ENCODE peak calls at places on chromosomes 5 and 9, in five cellular contexts. I is HepG2, P is K562, X is H1, J is GM12878. B is an unnamed sample.

GRCh38 chr9:112061152-112061740 is 113.9 kb downstream of the SUSD1 start:
- DNase-seq in I (peak), P (peak), X (no peak), J (peak), B (peak)

GRCh38 chr9:136403915-136404800 is 4.2 kb upstream of the SNAPC4 start:
- DNase-seq in I (no peak), P (no peak), X (no peak), J (peak), B (no peak)

GRCh38 chr9:89791754-89792153 is 186.9 kb downstream of the GADD45G start:
- DNase-seq in I (no peak), P (no peak), X (no peak), J (no peak), B (no peak)

GRCh38 chr5:167730121-167730520 is 561.3 kb upstream of the WWC1 start:
- DNase-seq in I (no peak), P (no peak), X (no peak), J (no peak), B (no peak)

GRCh38 chr5:78569441-78569840 is 79.1 kb downstream of the LHFPL2 start:
- DNase-seq in I (no peak), P (peak), X (no peak), J (no peak), B (no peak)

GRCh38 chr5:71996789-71997188 is 110.5 kb upstream of the MAP1B start:
- DNase-seq in I (no peak), P (no peak), X (no peak), J (no peak), B (no peak)

GRCh38 chr5:171438753-171439152 is 19.3 kb downstream of the FGF18 start:
- DNase-seq in I (no peak), P (no peak), X (no peak), J (no peak), B (no peak)

GRCh38 chr5:163571755-163572154 is 66.3 kb downstream of the MAT2B start:
- DNase-seq in I (no peak), P (no peak), X (no peak), J (no peak), B (no peak)

GRCh38 chr9:116721411-116721810 is 34.3 kb downstream of the TRIM32 start:
- DNase-seq in I (no peak), P (no peak), X (no peak), J (no peak), B (no peak)

GRCh38 chr9:129140397-129141065 is 29.3 kb downstream of the PTPA start:
- DNase-seq in I (peak), P (peak), X (peak), J (no peak), B (no peak)

GRCh38 chr5:167633931-167634341 is 657.5 kb upstream of the WWC1 start:
- DNase-seq in I (no peak), P (no peak), X (no peak), J (no peak), B (no peak)

GRCh38 chr5:35345222-35345621 is 114.9 kb upstream of the PRLR start:
- DNase-seq in I (peak), P (no peak), X (no peak), J (no peak), B (no peak)

GRCh38 chr5:122102825-122103224 is 24.8 kb upstream of the LOX start:
- DNase-seq in I (no peak), P (no peak), X (no peak), J (no peak), B (no peak)

GRCh38 chr5:116482394-116482793 is 92.2 kb downstream of the SEMA6A start:
- DNase-seq in I (no peak), P (no peak), X (no peak), J (no peak), B (no peak)

GRCh38 chr5:5385326-5385725 is 37.2 kb upstream of the ICE1 start:
- DNase-seq in I (no peak), P (no peak), X (no peak), J (no peak), B (no peak)

GRCh38 chr9:132647355-132647754 is 22.4 kb downstream of the DDX31 start:
- DNase-seq in I (no peak), P (no peak), X (no peak), J (no peak), B (no peak)

GRCh38 chr5:170630711-170631141 is 126.9 kb downstream of the KCNIP1 start:
- DNase-seq in I (no peak), P (peak), X (no peak), J (no peak), B (no peak)

GRCh38 chr9:89648247-89649000 is 43.6 kb downstream of the GADD45G start:
- DNase-seq in I (peak), P (no peak), X (no peak), J (no peak), B (no peak)

GRCh38 chr9:1210954-1211353 is 160.8 kb downstream of the DMRT2 start:
- DNase-seq in I (no peak), P (no peak), X (no peak), J (no peak), B (no peak)

GRCh38 chr9:130172858-130173461 is 756 bp downstream of the NCS1 start:
- DNase-seq in I (no peak), P (no peak), X (no peak), J (no peak), B (no peak)

GRCh38 chr5:179766021-179766725 is 27.6 kb upstream of the LTC4S start:
- DNase-seq in I (no peak), P (peak), X (no peak), J (no peak), B (no peak)

GRCh38 chr9:98226968-98227367 is 28.5 kb downstream of the TBC1D2 start:
- DNase-seq in I (no peak), P (no peak), X (no peak), J (no peak), B (no peak)

GRCh38 chr5:176637556-176637955 is 7.1 kb downstream of the EIF4E1B start:
- DNase-seq in I (no peak), P (no peak), X (no peak), J (no peak), B (no peak)

GRCh38 chr9:137306546-137307254 is 4.6 kb upstream of the NRARP start:
- DNase-seq in I (no peak), P (no peak), X (no peak), J (no peak), B (no peak)

GRCh38 chr5:132209131-132209530 is 18.5 kb downstream of the P4HA2 start:
- DNase-seq in I (no peak), P (no peak), X (no peak), J (no peak), B (no peak)

GRCh38 chr5:82497242-82497641 is 219.1 kb upstream of the RPS23 start:
- DNase-seq in I (no peak), P (no peak), X (no peak), J (no peak), B (no peak)

GRCh38 chr9:90864779-90865178 is 63.2 kb downstream of the SYK start:
- DNase-seq in I (no peak), P (no peak), X (no peak), J (no peak), B (no peak)

GRCh38 chr9:132645306-132645705 is 24.5 kb downstream of the DDX31 start:
- DNase-seq in I (no peak), P (no peak), X (no peak), J (no peak), B (no peak)

GRCh38 chr5:113221294-113222176 is 213.3 kb downstream of the TSSK1B start:
- DNase-seq in I (no peak), P (no peak), X (peak), J (no peak), B (no peak)

GRCh38 chr5:96279796-96280542 is 153.1 kb downstream of the PCSK1 start:
- DNase-seq in I (peak), P (no peak), X (no peak), J (peak), B (no peak)

GRCh38 chr5:14715481-14715880 is 51.0 kb downstream of the OTULIN start:
- DNase-seq in I (no peak), P (no peak), X (no peak), J (no peak), B (no peak)

GRCh38 chr5:62138607-62139006 is 167.4 kb upstream of the KIF2A start:
- DNase-seq in I (no peak), P (no peak), X (peak), J (no peak), B (no peak)

GRCh38 chr9:83633676-83634075 is 10.7 kb downstream of the IDNK start:
- DNase-seq in I (no peak), P (no peak), X (no peak), J (no peak), B (no peak)

GRCh38 chr9:126952180-126952960 is 37.8 kb downstream of the RALGPS1 start:
- DNase-seq in I (no peak), P (no peak), X (no peak), J (no peak), B (no peak)
- TF ChIP-seq SIN3A in I (no peak), P (no peak), X (no peak), J (no peak), B (no peak)

GRCh38 chr9:12921621-12922020 is 146.8 kb downstream of the LURAP1L start:
- DNase-seq in I (no peak), P (no peak), X (no peak), J (no peak), B (no peak)

GRCh38 chr9:12922209-12922914 is 147.5 kb downstream of the LURAP1L start:
- DNase-seq in I (no peak), P (no peak), X (no peak), J (no peak), B (no peak)

GRCh38 chr9:12923472-12924009 is 148.7 kb downstream of the LURAP1L start:
- DNase-seq in I (no peak), P (no peak), X (no peak), J (no peak), B (no peak)
- TF ChIP-seq YY1 in I (no peak), P (no peak), X (no peak), J (no peak), B (no peak)

DNA sequence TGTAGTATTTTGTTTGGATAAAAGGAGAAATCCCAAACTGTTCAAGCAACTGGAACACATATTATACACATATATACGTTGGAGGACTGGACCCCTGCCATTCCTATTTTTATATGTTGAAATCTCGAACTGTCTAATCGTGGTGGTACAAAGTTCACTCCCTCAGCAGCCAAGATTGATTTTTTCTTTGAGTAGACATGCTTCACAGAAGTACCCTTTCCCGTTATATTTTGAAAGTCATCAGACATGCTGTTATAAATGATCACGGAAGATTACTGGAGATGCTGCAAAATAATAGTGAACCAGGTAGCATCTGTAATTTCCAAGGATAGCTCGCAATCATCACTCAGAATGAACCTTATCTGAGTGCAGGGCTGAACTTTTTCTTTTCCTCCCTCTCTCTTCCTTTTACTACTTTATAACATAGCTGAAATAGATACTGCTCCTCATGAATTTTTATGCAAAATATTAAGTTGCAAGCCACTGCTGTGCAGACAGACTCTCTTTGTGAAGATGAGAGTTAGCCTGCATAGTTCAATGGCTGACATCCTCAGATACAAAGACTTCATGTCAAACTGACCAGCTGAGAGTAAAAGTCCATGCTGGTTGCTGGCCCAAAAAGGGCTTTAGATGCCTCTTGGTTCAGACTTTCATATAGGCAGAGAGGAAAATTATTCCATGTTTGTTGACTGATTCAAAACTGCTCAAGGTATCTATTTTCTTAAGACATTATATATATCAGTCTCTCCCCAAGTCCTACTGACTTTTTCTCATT is 451.9 kb downstream of the TMEM38B start:
- DNase-seq in I (no peak), P (no peak), X (no peak), J (no peak), B (no peak)
- TF ChIP-seq ZNF274 in I (no peak), P (no peak), X (no peak), J (no peak), B (no peak)

GRCh38 chr5:23483090-23483489 is 24.3 kb upstream of the PRDM9 start:
- DNase-seq in I (no peak), P (no peak), X (no peak), J (no peak), B (no peak)

GRCh38 chr5:23484094-23484493 is 23.3 kb upstream of the PRDM9 start:
- DNase-seq in I (no peak), P (no peak), X (no peak), J (no peak), B (no peak)

DNA sequence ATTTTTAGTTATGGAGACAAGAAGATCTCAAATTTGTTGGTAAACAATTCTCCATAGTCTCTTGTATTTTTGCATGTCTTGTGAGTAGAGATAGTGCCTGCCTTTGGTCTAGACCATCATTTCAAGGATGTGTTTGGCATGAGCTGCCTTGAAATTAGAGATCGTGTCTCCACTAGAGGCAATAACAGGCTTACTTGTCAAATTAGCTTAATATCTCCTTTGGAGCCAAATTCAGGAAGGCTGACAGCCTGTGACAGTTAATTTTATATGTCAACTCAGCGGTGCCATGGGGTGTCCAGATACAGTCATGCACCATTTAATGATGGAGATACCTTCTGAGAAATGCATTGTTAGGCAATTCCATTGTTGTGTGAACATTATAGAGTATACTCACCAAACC is 24.8 kb upstream of the PRDM9 start:
- DNase-seq in I (no peak), P (no peak), X (no peak), J (no peak), B (no peak)
- TF ChIP-seq SIN3A in I (no peak), P (no peak), X (no peak), J (no peak), B (no peak)

GRCh38 chr5:2748841-2749513 is 2.5 kb downstream of the IRX2 start:
- DNase-seq in I (no peak), P (no peak), X (no peak), J (no peak), B (no peak)
- TF ChIP-seq YY1 in I (no peak), P (no peak), X (no peak), J (no peak), B (no peak)

GRCh38 chr9:21317956-21318923 is 13.1 kb upstream of the IFNA5 start:
- DNase-seq in I (peak), P (no peak), X (no peak), J (no peak), B (no peak)
- TF ChIP-seq ZNF274 in I (no peak), P (no peak), X (no peak), J (no peak), B (no peak)

GRCh38 chr9:71145179-71145578 is 23.8 kb upstream of the TRPM3 start:
- DNase-seq in I (no peak), P (peak), X (no peak), J (no peak), B (no peak)
- TF ChIP-seq SIN3A in I (no peak), P (no peak), X (no peak), J (no peak), B (no peak)

GRCh38 chr5:111742166-111742565 is 14.8 kb downstream of the NREP start:
- DNase-seq in I (no peak), P (no peak), X (no peak), J (no peak), B (no peak)

GRCh38 chr5:111741270-111741669 is 15.7 kb downstream of the NREP start:
- DNase-seq in I (no peak), P (no peak), X (no peak), J (no peak), B (no peak)

GRCh38 chr5:111743521-111743920 is 13.5 kb downstream of the NREP start:
- DNase-seq in I (no peak), P (no peak), X (no peak), J (no peak), B (no peak)

GRCh38 chr5:111743993-111744392 is 13.0 kb downstream of the NREP start:
- DNase-seq in I (no peak), P (no peak), X (no peak), J (no peak), B (no peak)

GRCh38 chr5:111742595-111742994 is 14.4 kb downstream of the NREP start:
- DNase-seq in I (peak), P (no peak), X (no peak), J (no peak), B (no peak)
- TF ChIP-seq YY1 in I (no peak), P (no peak), X (no peak), J (no peak), B (no peak)